ENCODE peak calls at places on chromosomes 16 and 17, in ten cellular contexts. W is COR-L47; B is iPS-NIHi11; G is GM10248; N is erythroblast; T is GM20000; E is AG08395; Y is neural crest cell; J is stimulated activated CD4-positive, alpha-beta T cell treated with anti-CD3 and anti-CD28 coated beads, Interleukin-15, amount 100 ng/mL, for 1 hour; F is activated CD4-positive, alpha-beta T cell treated with anti-CD3 and anti-CD28 coated beads, Interleukin-2, amount 10 ng/mL, durations not matched to agents 24 days and 14 days. M is an unnamed sample.
A peak's percentile ranks its signal among the peaks of the same experiment; 100 is the strongest.

GRCh38 chr17:57605734-57606105 is 139.4 kb downstream of the CCDC182 start:
- DNase-seq in W (no peak), T (no peak), N (no peak), J (no peak), G (no peak), Y (no peak), F (no peak), E (no peak), B (no peak), M (no peak)

GRCh38 chr16:83004868-83005652 is 378.3 kb downstream of the CDH13 start:
- DNase-seq in B (peak; percentile 10), N (no peak), E (no peak), J (no peak), G (no peak), F (no peak), Y (no peak), T (no peak), W (no peak), M (peak; percentile 10)

GRCh38 chr17:31696703-31697325 is 162.2 kb downstream of the COPRS start:
- DNase-seq in E (no peak), T (no peak), J (no peak), G (no peak), W (no peak), Y (no peak), N (no peak), F (no peak), B (no peak), M (no peak)

GRCh38 chr17:4433515-4434031 is at the start of gene SPNS3:
- DNase-seq in Y (no peak), G (peak; percentile 27), E (no peak), B (no peak), J (no peak), W (no peak), T (no peak), N (no peak), F (peak; percentile 79), M (no peak)

GRCh38 chr16:74990832-74991231 is 5.9 kb upstream of the WDR59 start:
- DNase-seq in J (no peak), B (no peak), T (no peak), F (no peak), G (no peak), W (no peak), Y (no peak), E (no peak), N (no peak), M (no peak)

GRCh38 chr16:54027126-54027922 is 259.3 kb downstream of the IRX3 start:
- DNase-seq in F (no peak), T (no peak), E (peak; percentile 61), G (no peak), W (no peak), Y (no peak), N (no peak), J (no peak), B (no peak), M (no peak)

GRCh38 chr17:49580055-49580721 is 4.5 kb downstream of the NXPH3 start:
- DNase-seq in E (no peak), N (no peak), Y (no peak), J (no peak), W (no peak), F (no peak), B (no peak), G (no peak), T (no peak), M (no peak)

GRCh38 chr17:44878627-44879221 is 20.5 kb downstream of the EFTUD2 start:
- DNase-seq in J (no peak), F (peak; percentile 76), T (peak; percentile 33), B (peak; percentile 59), E (peak; percentile 62), W (peak; percentile 26), G (peak; percentile 36), Y (peak; percentile 28), N (peak; percentile 37), M (peak; percentile 72)

GRCh38 chr17:31802502-31802901 is 56.5 kb downstream of the COPRS start:
- DNase-seq in T (no peak), E (no peak), B (peak; percentile 31), W (no peak), G (no peak), N (no peak), J (no peak), Y (no peak), F (no peak), M (no peak)

GRCh38 chr16:12255919-12256665 is 279.6 kb downstream of the SNX29 start:
- DNase-seq in W (no peak), F (no peak), E (no peak), T (no peak), Y (no peak), N (no peak), J (no peak), G (no peak), B (no peak), M (no peak)

GRCh38 chr16:47972246-47972985 is 183.4 kb downstream of the ABCC12 start:
- DNase-seq in N (no peak), Y (no peak), B (no peak), E (no peak), T (no peak), W (no peak), J (no peak), F (no peak), G (no peak), M (no peak)